ENCODE peak calls at places on chromosomes 7 and 10, in ten cellular contexts. Z is amygdala; B is Caco-2; Y is Calu3; P is GM19239; C is ureter; L is OCI-LY7; J is activated B cell treated with CpG ODN at 0.5 μM for 24 hours; X is C1 segment of cervical spinal cord; Q is activated CD4-positive, alpha-beta T cell treated with anti-CD3 and anti-CD28 coated beads, Interleukin-2, amount 50 U/mL, for 24 hours. K is an unnamed sample.

GRCh38 chr7:80136276-80137045 is 1.8 kb downstream of the GNAI1 start:
- DNase-seq in Z (no peak), B (no peak), Y (no peak), P (no peak), C (no peak), L (no peak), J (no peak), X (no peak), Q (no peak), K (no peak)

GRCh38 chr10:3469639-3470020 is 297.0 kb upstream of the PITRM1 start:
- DNase-seq in Z (no peak), B (no peak), Y (no peak), P (no peak), C (no peak), L (no peak), J (no peak), X (no peak), Q (no peak), K (no peak)

GRCh38 chr7:154744226-154744860 is 258.6 kb downstream of the PAXIP1 start:
- DNase-seq in Z (peak), B (peak), Y (peak), P (peak), C (no peak), L (peak), J (no peak), X (peak), Q (no peak), K (peak)

GRCh38 chr10:17257466-17258321 is 29.7 kb downstream of the VIM start:
- DNase-seq in Z (no peak), B (peak), Y (peak), P (peak), C (peak), L (peak), J (no peak), X (peak), Q (peak), K (peak)

GRCh38 chr10:115921795-115922194 is 351.2 kb downstream of the GFRA1 start:
- DNase-seq in Z (no peak), B (no peak), Y (no peak), P (no peak), C (no peak), L (no peak), J (no peak), X (no peak), Q (no peak), K (no peak)

GRCh38 chr10:79093658-79094411 is 25.1 kb downstream of the ZMIZ1 start:
- DNase-seq in Z (peak), B (peak), Y (peak), P (no peak), C (peak), L (peak), J (no peak), X (peak), Q (no peak), K (peak)

GRCh38 chr10:31582365-31583052 is 263.5 kb downstream of the ZEB1 start:
- DNase-seq in Z (no peak), B (no peak), Y (peak), P (no peak), C (no peak), L (no peak), J (no peak), X (no peak), Q (no peak), K (no peak)

GRCh38 chr7:94311545-94311944 is 83.2 kb upstream of the COL1A2 start:
- DNase-seq in Z (no peak), B (no peak), Y (no peak), P (no peak), C (no peak), L (no peak), J (no peak), X (no peak), Q (no peak), K (no peak)

GRCh38 chr7:158695726-158696452 is 8.7 kb downstream of the NCAPG2 start:
- DNase-seq in Z (peak), B (peak), Y (no peak), P (no peak), C (peak), L (no peak), J (no peak), X (peak), Q (peak), K (peak)

GRCh38 chr7:1466524-1467271 is 7.4 kb upstream of the MICALL2 start:
- DNase-seq in Z (peak), B (peak), Y (peak), P (no peak), C (peak), L (no peak), J (no peak), X (peak), Q (no peak), K (peak)

GRCh38 chr10:73781879-73782748 is at the start of gene CHCHD1:
- DNase-seq in Z (peak), B (peak), Y (peak), P (peak), C (peak), L (peak), J (peak), X (peak), Q (peak), K (peak)

GRCh38 chr10:118840071-118840775 is 85.5 kb upstream of the CACUL1 start:
- DNase-seq in Z (no peak), B (no peak), Y (peak), P (no peak), C (no peak), L (no peak), J (no peak), X (no peak), Q (peak), K (no peak)

K was measured in hypothalamus.